ENCODE peak calls at places on chromosome 17, in ten cellular contexts. O is SW480, F is GOT3, P is fibroblast of lung, J is GM06990, B is iris pigment epithelial cell, D is KG1, Y is Peyer's patch, N is 8988T, H is NCI-H2081. Z is an unnamed sample.

GRCh38 chr17:73342057-73342522 is 30.3 kb upstream of the CDC42EP4 start:
- DNase-seq in O (no peak), F (no peak), P (peak), J (no peak), B (peak), D (no peak), Y (peak), N (no peak), H (peak), Z (no peak)

GRCh38 chr17:62966426-62967110 is 533 bp downstream of the TANC2 start:
- DNase-seq in O (peak), F (no peak), P (no peak), J (peak), B (peak), D (no peak), Y (peak), N (peak), H (peak), Z (peak)

GRCh38 chr17:50523208-50523607 is 9.3 kb upstream of the EPN3 start:
- DNase-seq in O (no peak), F (no peak), P (no peak), J (no peak), B (no peak), D (no peak), Y (no peak), N (no peak), H (no peak), Z (no peak)

GRCh38 chr17:45218895-45219661 is 2.6 kb upstream of the FMNL1 start:
- DNase-seq in O (peak), F (peak), P (peak), J (peak), B (peak), D (peak), Y (peak), N (peak), H (peak), Z (peak)

GRCh38 chr17:17591408-17592265 is at the start of gene PEMT:
- DNase-seq in O (peak), F (peak), P (peak), J (peak), B (peak), D (peak), Y (peak), N (peak), H (peak), Z (peak)

GRCh38 chr17:4394208-4395110 is 28.0 kb upstream of the UBE2G1 start:
- DNase-seq in O (peak), F (no peak), P (no peak), J (no peak), B (peak), D (no peak), Y (no peak), N (no peak), H (no peak), Z (no peak)

GRCh38 chr17:37570527-37571093 is 38.6 kb downstream of the SYNRG start:
- DNase-seq in O (peak), F (no peak), P (peak), J (no peak), B (peak), D (no peak), Y (no peak), N (peak), H (peak), Z (peak)

GRCh38 chr17:81665205-81666091 is 957 bp downstream of the OXLD1 start:
- DNase-seq in O (peak), F (no peak), P (peak), J (peak), B (peak), D (peak), Y (peak), N (no peak), H (peak), Z (no peak)

GRCh38 chr17:79657036-79657435 is 46.2 kb upstream of the RBFOX3 start:
- DNase-seq in O (no peak), F (no peak), P (no peak), J (no peak), B (no peak), D (no peak), Y (no peak), N (no peak), H (no peak), Z (no peak)

GRCh38 chr17:61057257-61057656 is 342.4 kb upstream of the TBX2 start:
- DNase-seq in O (no peak), F (no peak), P (no peak), J (peak), B (no peak), D (no peak), Y (no peak), N (no peak), H (no peak), Z (no peak)

GRCh38 chr17:35160354-35161201 is 13.0 kb downstream of the UNC45B start:
- DNase-seq in O (peak), F (no peak), P (no peak), J (no peak), B (no peak), D (no peak), Y (peak), N (no peak), H (no peak), Z (no peak)

GRCh38 chr17:32281011-32281451 is 15.4 kb downstream of the RHBDL3 start:
- DNase-seq in O (no peak), F (no peak), P (no peak), J (no peak), B (no peak), D (no peak), Y (no peak), N (no peak), H (peak), Z (no peak)

GRCh38 chr17:1834378-1835149 is 4.8 kb downstream of the RPA1 start:
- DNase-seq in O (no peak), F (no peak), P (no peak), J (peak), B (no peak), D (no peak), Y (no peak), N (no peak), H (no peak), Z (no peak)

GRCh38 chr17:75130632-75131277 is 787 bp downstream of the NT5C start:
- DNase-seq in O (peak), F (no peak), P (peak), J (peak), B (peak), D (peak), Y (peak), N (no peak), H (peak), Z (peak)

GRCh38 chr17:73394523-73395450 is 83.0 kb upstream of the CDC42EP4 start:
- DNase-seq in O (no peak), F (no peak), P (no peak), J (no peak), B (no peak), D (no peak), Y (no peak), N (no peak), H (peak), Z (no peak)

Z was measured in hepatic stellate cell.